ENCODE peak calls at places on chromosomes 2 and 18, in four cellular contexts. One of them, this sample, is unnamed.

GRCh38 chr18:6683112-6683876 is 46.2 kb upstream of the ARHGAP28 start:
- DNase-seq in A673: no peak
- DNase-seq in A549: no peak
- DNase-seq in activated T-cell treated with anti-CD3 and anti-CD28 coated beads for 4 hours: no peak
- DNase-seq in this sample: no peak

GRCh38 chr2:74576830-74577229 is 22.3 kb downstream of the DOK1 start:
- DNase-seq in A673: no peak
- DNase-seq in A549: no peak
- DNase-seq in activated T-cell treated with anti-CD3 and anti-CD28 coated beads for 4 hours: no peak
- DNase-seq in this sample: no peak

GRCh38 chr2:148979164-148979918 is 59.2 kb upstream of the LYPD6B start:
- DNase-seq in A673: no peak
- DNase-seq in A549: no peak
- DNase-seq in activated T-cell treated with anti-CD3 and anti-CD28 coated beads for 4 hours: no peak
- DNase-seq in this sample: no peak

GRCh38 chr2:46335966-46336436 is 38.8 kb downstream of the EPAS1 start:
- DNase-seq in A673: no peak
- DNase-seq in A549: peak; percentile 47
- DNase-seq in activated T-cell treated with anti-CD3 and anti-CD28 coated beads for 4 hours: no peak
- DNase-seq in this sample: no peak

GRCh38 chr18:21134895-21135294 is 23.3 kb upstream of the ROCK1 start:
- DNase-seq in A673: peak; percentile 31
- DNase-seq in A549: no peak
- DNase-seq in activated T-cell treated with anti-CD3 and anti-CD28 coated beads for 4 hours: peak; percentile 14
- DNase-seq in this sample: no peak

GRCh38 chr18:21196426-21196825 is 45.6 kb upstream of the GREB1L start:
- DNase-seq in A673: no peak
- DNase-seq in A549: no peak
- DNase-seq in activated T-cell treated with anti-CD3 and anti-CD28 coated beads for 4 hours: no peak
- DNase-seq in this sample: no peak

GRCh38 chr2:204024503-204024902 is 87.9 kb downstream of the ICOS start:
- DNase-seq in A673: peak; percentile 76
- DNase-seq in A549: peak; percentile 10
- DNase-seq in activated T-cell treated with anti-CD3 and anti-CD28 coated beads for 4 hours: no peak
- DNase-seq in this sample: peak; percentile 50

GRCh38 chr2:209389124-209389523 is 34.7 kb upstream of the MAP2 start:
- DNase-seq in A673: no peak
- DNase-seq in A549: no peak
- DNase-seq in activated T-cell treated with anti-CD3 and anti-CD28 coated beads for 4 hours: no peak
- DNase-seq in this sample: no peak

GRCh38 chr2:43426305-43427031 is 169.4 kb downstream of the THADA start:
- DNase-seq in A673: peak; percentile 88
- DNase-seq in A549: peak; percentile 88
- DNase-seq in activated T-cell treated with anti-CD3 and anti-CD28 coated beads for 4 hours: peak; percentile 32
- DNase-seq in this sample: no peak

GRCh38 chr2:121075006-121075545 is 209.9 kb downstream of the TFCP2L1 start:
- DNase-seq in A673: peak; percentile 89
- DNase-seq in A549: peak; percentile 91
- DNase-seq in activated T-cell treated with anti-CD3 and anti-CD28 coated beads for 4 hours: no peak
- DNase-seq in this sample: peak; percentile 75

GRCh38 chr2:20496069-20496468 is 49.2 kb downstream of the RHOB start:
- DNase-seq in A673: no peak
- DNase-seq in A549: peak; percentile 40
- DNase-seq in activated T-cell treated with anti-CD3 and anti-CD28 coated beads for 4 hours: no peak
- DNase-seq in this sample: no peak

GRCh38 chr2:86455181-86455580 is 14.0 kb downstream of the KDM3A start:
- DNase-seq in A673: no peak
- DNase-seq in A549: no peak
- DNase-seq in activated T-cell treated with anti-CD3 and anti-CD28 coated beads for 4 hours: no peak
- DNase-seq in this sample: no peak

GRCh38 chr2:38601061-38601460 is 1.7 kb downstream of the HNRNPLL start:
- DNase-seq in A673: no peak
- DNase-seq in A549: no peak
- DNase-seq in activated T-cell treated with anti-CD3 and anti-CD28 coated beads for 4 hours: no peak
- DNase-seq in this sample: no peak

GRCh38 chr18:9092665-9093064 is 9.8 kb upstream of the NDUFV2 start:
- DNase-seq in A673: no peak
- DNase-seq in A549: no peak
- DNase-seq in activated T-cell treated with anti-CD3 and anti-CD28 coated beads for 4 hours: no peak
- DNase-seq in this sample: no peak

GRCh38 chr2:40760071-40760666 is 308.3 kb upstream of the SLC8A1 start:
- DNase-seq in A673: peak; percentile 42
- DNase-seq in A549: peak; percentile 19
- DNase-seq in activated T-cell treated with anti-CD3 and anti-CD28 coated beads for 4 hours: no peak
- DNase-seq in this sample: peak; percentile 57

This sample was measured in HEK293T.